ENCODE peak calls at places on chromosomes 3 and 15, in four cellular contexts. L, R, K and W are unnamed samples.
A peak's percentile ranks its signal among the peaks of the same experiment; 100 is the strongest.

GRCh38 chr3:45676248-45677044 is 12.8 kb upstream of the SACM1L start:
- DNase-seq in L (no peak), R (no peak), K (no peak), W (no peak)

GRCh38 chr3:104873331-104873730 is 493.4 kb upstream of the ALCAM start:
- DNase-seq in L (no peak), R (no peak), K (no peak), W (no peak)

GRCh38 chr15:74417230-74417629 is 16.5 kb downstream of the SEMA7A start:
- DNase-seq in L (no peak), R (no peak), K (no peak), W (no peak)

GRCh38 chr3:46113608-46114007 is 86.3 kb upstream of the XCR1 start:
- DNase-seq in L (no peak), R (no peak), K (no peak), W (no peak)

GRCh38 chr3:71064288-71064975 is 519.1 kb downstream of the FOXP1 start:
- DNase-seq in L (peak; percentile 63), R (peak; percentile 76), K (no peak), W (peak; percentile 89)

GRCh38 chr3:196241704-196242103 is 25.4 kb downstream of the SLC51A start:
- DNase-seq in L (no peak), R (no peak), K (no peak), W (no peak)

GRCh38 chr3:138362536-138362935 is 14.2 kb downstream of the MRAS start:
- DNase-seq in L (peak; percentile 13), R (no peak), K (no peak), W (no peak)

GRCh38 chr15:74385442-74386132 is 18.1 kb upstream of the CYP11A1 start:
- DNase-seq in L (no peak), R (no peak), K (no peak), W (no peak)

GRCh38 chr3:121436641-121437040 is 109.1 kb downstream of the POLQ start:
- DNase-seq in L (no peak), R (no peak), K (no peak), W (no peak)

GRCh38 chr3:121436074-121436473 is 109.7 kb downstream of the POLQ start:
- DNase-seq in L (no peak), R (no peak), K (no peak), W (no peak)

GRCh38 chr3:121431717-121432517 is 113.9 kb downstream of the POLQ start:
- DNase-seq in L (peak; percentile 35), R (no peak), K (peak; percentile 62), W (no peak)

GRCh38 chr3:121430816-121431215 is 115.0 kb downstream of the POLQ start:
- DNase-seq in L (no peak), R (no peak), K (no peak), W (no peak)
- H2AFZ ChIP-seq in L (no peak overlapping the region), R (no peak overlapping the region), K (no peak overlapping the region), W (no peak overlapping the region)

GRCh38 chr3:126970921-126971320 is 12.0 kb upstream of the PLXNA1 start:
- DNase-seq in L (no peak), R (no peak), K (no peak), W (no peak)

GRCh38 chr3:126968995-126969385 is 13.9 kb upstream of the PLXNA1 start:
- DNase-seq in L (no peak), R (no peak), K (no peak), W (no peak)

GRCh38 chr3:126970101-126970500 is 12.8 kb upstream of the PLXNA1 start:
- DNase-seq in L (no peak), R (no peak), K (no peak), W (no peak)

GRCh38 chr3:126968328-126968994 is 14.5 kb upstream of the PLXNA1 start:
- DNase-seq in L (no peak), R (no peak), K (no peak), W (no peak)

DNA sequence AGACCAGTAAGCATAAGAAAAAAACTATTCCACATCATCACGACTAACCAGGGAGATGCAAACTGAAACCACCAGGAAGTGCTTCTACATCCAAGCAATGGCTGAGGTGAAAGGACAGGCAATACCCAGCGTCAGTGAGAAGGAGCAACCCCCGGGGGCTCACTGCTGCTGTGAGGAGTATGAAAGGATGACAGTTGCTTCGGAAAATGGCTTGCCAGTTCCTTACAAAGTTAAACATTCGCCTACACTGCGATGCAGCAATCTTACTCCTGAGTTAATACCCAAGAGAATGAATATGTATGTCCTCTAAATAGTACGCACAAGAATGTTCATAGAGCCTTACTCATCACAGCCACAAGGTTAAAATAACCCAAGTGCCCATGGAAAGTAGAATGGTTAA is 13.3 kb upstream of the PLXNA1 start:
- DNase-seq in L (no peak), R (no peak), K (no peak), W (no peak)
- TF ChIP-seq TCF12 in L (no peak), R (no peak), K (no peak), W (no peak)

GRCh38 chr15:38195191-38195901 is 57.3 kb upstream of the SPRED1 start:
- DNase-seq in L (no peak), R (no peak), K (no peak), W (no peak)

GRCh38 chr15:38196116-38196515 is 56.5 kb upstream of the SPRED1 start:
- DNase-seq in L (no peak), R (no peak), K (no peak), W (no peak)

GRCh38 chr15:38201714-38202113 is 50.9 kb upstream of the SPRED1 start:
- DNase-seq in L (peak; percentile 10), R (no peak), K (no peak), W (no peak)

GRCh38 chr15:38193496-38193895 is 59.1 kb upstream of the SPRED1 start:
- DNase-seq in L (no peak), R (no peak), K (no peak), W (no peak)

GRCh38 chr15:38197553-38197952 is 55.1 kb upstream of the SPRED1 start:
- DNase-seq in L (peak; percentile 26), R (no peak), K (no peak), W (no peak)
- H2AFZ ChIP-seq in L (no peak overlapping the region), R (no peak overlapping the region), K (no peak overlapping the region), W (no peak overlapping the region)

DNA sequence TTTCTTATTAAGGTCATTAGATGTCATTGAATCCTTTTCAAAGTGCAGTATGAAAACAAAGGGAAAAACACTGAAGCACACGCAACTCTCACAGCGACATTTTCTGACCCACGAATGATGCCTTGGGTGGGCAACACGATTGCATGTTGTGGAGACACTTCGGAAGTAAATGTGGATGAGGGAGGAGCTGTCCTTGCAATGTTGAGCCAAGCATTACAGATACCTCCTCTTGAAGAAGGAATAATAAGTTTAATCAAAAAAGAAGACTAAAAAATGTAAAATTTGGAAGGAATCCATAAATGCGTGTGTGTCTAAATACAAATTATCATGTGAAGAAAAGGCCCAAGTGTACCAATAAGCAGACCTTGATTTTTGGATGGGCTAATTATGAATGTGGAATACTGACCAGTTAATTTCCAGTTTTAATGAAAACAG is 16.9 kb downstream of the THBS1 start:
- DNase-seq in L (no peak), R (no peak), K (no peak), W (no peak)
- TF ChIP-seq TCF12 in L (no peak), R (no peak), K (no peak), W (no peak)

DNA sequence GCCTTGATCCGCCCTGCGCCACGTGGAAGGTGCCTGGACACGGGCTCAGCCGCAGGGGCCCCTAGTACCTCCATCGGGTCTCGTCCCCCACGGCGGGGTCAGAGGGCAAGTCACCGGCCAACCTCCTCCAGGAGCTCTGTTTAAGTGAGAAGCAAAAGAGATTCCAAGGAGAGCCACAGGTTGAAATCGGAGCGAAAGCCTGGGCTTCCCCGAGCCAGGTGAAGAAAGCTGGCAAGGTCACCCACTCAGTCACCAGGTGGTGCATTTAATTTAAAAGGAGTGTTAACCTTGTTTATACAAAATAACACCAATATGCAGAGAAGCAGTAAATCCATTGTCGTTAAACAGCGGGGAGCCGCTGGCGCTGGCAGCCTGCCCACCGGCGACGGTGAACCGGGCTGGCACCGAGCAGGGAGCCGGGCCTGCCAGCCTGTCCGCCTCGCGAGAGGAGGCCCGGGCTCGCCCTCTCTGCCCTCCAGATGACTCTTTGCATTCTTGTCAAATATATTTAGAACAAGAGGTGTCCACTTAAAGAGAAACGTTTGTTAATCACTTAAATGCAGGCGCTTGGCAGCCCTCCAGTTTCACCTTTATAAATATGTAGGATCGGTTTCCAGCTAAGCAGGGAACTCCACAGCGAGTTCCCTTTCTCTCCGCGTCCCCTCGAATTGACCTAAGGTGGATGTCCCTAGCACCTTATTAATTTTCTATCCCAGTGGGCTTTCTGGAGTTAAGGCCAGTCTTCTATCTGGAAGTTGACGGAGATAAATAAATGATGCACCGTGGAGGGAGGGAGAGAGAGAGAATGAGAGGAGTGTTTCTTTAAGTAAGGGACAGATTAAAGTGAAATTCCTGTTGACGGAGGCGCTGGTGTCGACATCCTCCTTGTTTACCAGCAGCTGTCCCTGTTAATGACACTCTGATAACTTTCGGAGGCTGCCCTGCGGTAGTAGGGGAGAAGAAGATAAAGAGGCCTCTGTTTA is 277.2 kb upstream of the NR2F2 start:
- DNase-seq in L (peak; percentile 22), R (peak; percentile 70), K (no peak), W (peak; percentile 21)
- H2AFZ ChIP-seq in L (no peak overlapping the region), R (no peak overlapping the region), K (peak overlapping the region; percentile 2), W (no peak overlapping the region)

GRCh38 chr3:123657578-123657977 is 72.7 kb upstream of the HACD2 start:
- DNase-seq in L (no peak), R (no peak), K (no peak), W (no peak)
- TF ChIP-seq TCF12 in L (no peak), R (no peak), K (no peak), W (no peak)

GRCh38 chr15:51732661-51733060 is 4.8 kb downstream of the LYSMD2 start:
- DNase-seq in L (no peak), R (no peak), K (no peak), W (no peak)
- H2AFZ ChIP-seq in L (no peak overlapping the region), R (no peak overlapping the region), K (no peak overlapping the region), W (no peak overlapping the region)

DNA sequence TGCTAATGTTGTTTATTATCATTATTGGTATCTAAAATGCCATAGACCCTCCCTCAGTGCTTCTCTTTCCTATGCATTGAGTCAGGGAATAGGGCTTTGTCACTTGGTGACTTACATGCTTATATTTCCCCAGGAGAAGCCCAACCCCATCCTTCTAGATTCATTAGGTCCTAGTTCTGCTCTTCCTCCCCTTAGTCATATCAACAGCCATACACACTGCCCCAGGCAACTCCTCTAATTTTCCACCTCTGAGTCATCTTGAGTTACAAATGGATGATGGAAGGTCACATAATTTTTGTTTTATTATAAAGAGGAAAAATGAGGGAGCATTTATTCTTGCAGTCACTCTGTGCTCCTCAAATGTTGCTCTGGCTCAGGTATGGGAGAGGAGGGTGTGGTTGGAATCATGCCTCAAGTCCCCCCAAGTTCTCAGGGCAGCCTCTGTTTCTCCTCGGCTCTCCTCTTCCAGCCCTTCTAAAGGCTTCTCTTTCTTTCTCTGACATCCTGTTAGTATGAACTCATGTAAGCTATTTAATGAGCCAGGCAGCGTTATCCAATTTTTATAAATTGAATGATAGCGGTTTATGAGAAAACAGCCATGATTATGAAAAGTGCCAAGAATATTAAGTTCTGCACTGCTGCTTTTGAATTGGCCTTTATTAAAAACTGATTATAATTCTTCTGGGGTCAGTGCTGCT is 45.6 kb upstream of the FSTL1 start:
- DNase-seq in L (no peak), R (no peak), K (no peak), W (no peak)
- TF ChIP-seq TCF12 in L (no peak), R (no peak), K (no peak), W (peak; percentile 24)

GRCh38 chr15:99015677-99016568 is 8.3 kb upstream of the PGPEP1L start:
- DNase-seq in L (no peak), R (peak; percentile 76), K (no peak), W (peak; percentile 30)
- H2AFZ ChIP-seq in L (no peak overlapping the region), R (peak overlapping the region; percentile 85), K (peak overlapping the region; percentile 60), W (no peak overlapping the region)